ENCODE peak calls at places on chromosome 21, in seven cellular contexts. J, D, H, W, G, U and K are unnamed samples.

GRCh38 chr21:30408782-30409494 is 13.1 kb downstream of the KRTAP13-1 start:
- DNase-seq in H (peak; percentile 9), W (peak; percentile 78), U (peak; percentile 17), J (peak; percentile 65), G (no peak), D (peak; percentile 86), K (no peak)

GRCh38 chr21:46195595-46196195 is 11.4 kb upstream of the SPATC1L start:
- DNase-seq in J (no peak), U (no peak), W (peak; percentile 43), H (no peak), G (no peak), D (no peak), K (no peak)

GRCh38 chr21:35585155-35585554 is 475.2 kb downstream of the SETD4 start:
- DNase-seq in J (no peak), G (no peak), D (no peak), U (no peak), H (peak; percentile 33), W (no peak), K (no peak)

GRCh38 chr21:27260728-27261127 is 293.8 kb upstream of the ADAMTS5 start:
- DNase-seq in J (no peak), W (no peak), H (no peak), G (no peak), D (no peak), U (no peak), K (no peak)

GRCh38 chr21:30336596-30336995 is 898 bp downstream of the KRTAP27-1 start:
- DNase-seq in W (no peak), J (no peak), D (no peak), H (peak; percentile 17), U (no peak), G (peak; percentile 23), K (no peak)

GRCh38 chr21:16159971-16160350 is 430.2 kb downstream of the USP25 start:
- DNase-seq in D (no peak), G (no peak), H (no peak), J (no peak), U (no peak), W (no peak), K (no peak)

GRCh38 chr21:45471229-45472052 is 66.5 kb downstream of the COL18A1 start:
- DNase-seq in J (no peak), U (peak; percentile 45), H (peak; percentile 95), W (no peak), D (no peak), G (peak; percentile 77), K (peak; percentile 65)

GRCh38 chr21:45598109-45598508 is 45.4 kb upstream of the PCBP3 start:
- DNase-seq in G (no peak), U (no peak), J (no peak), D (no peak), H (no peak), W (peak; percentile 23), K (no peak)

GRCh38 chr21:27565418-27565817 is 598.5 kb upstream of the ADAMTS5 start:
- DNase-seq in G (no peak), U (no peak), H (no peak), W (no peak), D (no peak), J (no peak), K (no peak)

GRCh38 chr21:45516671-45517151 is 25.5 kb downstream of the SLC19A1 start:
- DNase-seq in G (no peak), D (no peak), W (peak; percentile 59), U (peak; percentile 6), H (no peak), J (no peak), K (no peak)

GRCh38 chr21:33372582-33372981 is 30.6 kb upstream of the IFNGR2 start:
- DNase-seq in W (peak; percentile 52), G (no peak), U (no peak), H (no peak), J (no peak), D (no peak), K (no peak)

GRCh38 chr21:36004441-36004840 is 55.9 kb downstream of the SETD4 start:
- DNase-seq in U (no peak), G (no peak), J (no peak), H (no peak), D (no peak), W (no peak), K (no peak)

GRCh38 chr21:17611414-17612022 is 1.2 kb downstream of the BTG3 start:
- DNase-seq in H (peak; percentile 94), G (peak; percentile 53), W (peak; percentile 87), U (peak; percentile 59), J (peak; percentile 89), D (peak; percentile 63), K (peak; percentile 67)

GRCh38 chr21:17612023-17612564 is 607 bp downstream of the BTG3 start:
- DNase-seq in D (peak; percentile 31), J (peak; percentile 53), H (peak; percentile 50), G (no peak), W (peak; percentile 82), U (peak; percentile 32), K (no peak)

GRCh38 chr21:17610862-17611261 is 1.8 kb downstream of the BTG3 start:
- DNase-seq in W (no peak), U (no peak), J (peak; percentile 42), G (no peak), H (peak; percentile 35), D (no peak), K (no peak)

GRCh38 chr21:17609681-17610080 is 3.0 kb downstream of the BTG3 start:
- DNase-seq in J (no peak), U (no peak), D (no peak), H (no peak), W (no peak), G (no peak), K (no peak)

DNA sequence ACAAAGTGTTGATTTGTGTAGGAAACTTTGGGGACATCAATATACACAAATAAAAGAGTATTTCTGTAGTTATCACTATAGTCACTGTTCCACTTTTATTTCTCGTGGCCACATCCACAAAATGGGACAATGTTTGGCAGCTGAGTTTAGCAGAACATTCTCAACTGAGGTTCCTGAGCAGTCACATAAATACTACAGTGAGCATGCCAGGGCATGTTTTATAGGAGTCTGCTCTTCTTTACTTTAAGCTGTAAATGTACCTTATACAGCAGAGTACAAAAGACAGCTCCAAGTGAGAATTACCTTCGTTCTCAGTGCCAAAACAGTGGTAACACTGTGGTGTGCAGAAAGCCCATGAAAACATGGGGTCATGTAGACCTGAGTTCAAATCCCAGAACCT is 5.0 kb downstream of the BTG3 start:
- DNase-seq in U (no peak), J (peak; percentile 25), H (no peak), D (no peak), W (no peak), G (no peak), K (no peak)
- TF ChIP-seq CTCF in U (no peak), J (no peak), H (no peak), D (no peak), W (no peak), G (no peak), K (no peak)

DNA sequence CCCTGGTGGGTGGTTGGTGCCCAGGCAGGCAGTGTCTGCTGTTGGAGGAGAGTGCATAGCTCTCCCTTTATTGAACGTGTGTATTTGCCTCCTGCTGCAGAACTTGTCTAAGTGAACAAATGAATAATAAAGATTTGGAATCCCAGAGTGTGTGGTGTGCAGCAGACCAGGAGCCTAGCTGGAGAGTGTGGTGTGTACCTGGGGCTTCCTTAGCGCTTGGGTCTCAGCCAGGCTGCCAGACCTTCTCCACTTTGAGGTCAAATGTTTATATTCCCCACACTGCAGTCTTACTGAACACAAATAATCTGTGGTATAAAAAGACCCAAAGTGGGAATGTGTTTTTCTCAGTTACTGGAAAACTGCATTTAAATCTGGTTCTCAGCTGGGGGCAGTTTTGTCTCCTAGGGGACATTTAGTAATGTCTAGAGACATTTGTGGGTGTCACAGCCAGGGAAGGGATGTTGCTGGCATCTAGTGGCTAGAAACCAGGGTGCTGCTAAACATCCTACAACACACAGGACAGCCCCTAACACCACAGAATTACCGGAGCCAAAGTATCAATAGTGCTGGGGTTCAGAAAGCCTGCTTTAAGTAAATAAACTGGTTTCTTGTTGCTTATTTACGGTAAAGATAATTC is 23.6 kb downstream of the SLC37A1 start:
- DNase-seq in W (peak; percentile 44), U (no peak), D (no peak), J (no peak), H (no peak), G (no peak), K (no peak)
- TF ChIP-seq CTCF in W (no peak), U (peak; percentile 35), D (no peak), J (no peak), H (peak; percentile 29), G (no peak), K (peak; percentile 32)

GRCh38 chr21:20418353-20418752 is 579.9 kb upstream of the NCAM2 start:
- DNase-seq in J (no peak), W (no peak), G (no peak), U (no peak), H (no peak), D (no peak), K (no peak)
- TF ChIP-seq CTCF in J (no peak), W (no peak), G (no peak), U (no peak), H (no peak), D (no peak), K (no peak)

GRCh38 chr21:41932576-41933258 is 21.1 kb downstream of the C2CD2 start:
- DNase-seq in H (peak; percentile 90), G (no peak), D (no peak), W (no peak), U (no peak), J (no peak), K (no peak)

GRCh38 chr21:41932191-41932575 is 21.6 kb downstream of the C2CD2 start:
- DNase-seq in W (no peak), H (peak; percentile 91), J (no peak), U (no peak), G (peak; percentile 40), D (no peak), K (no peak)

GRCh38 chr21:41929248-41929647 is 24.6 kb downstream of the C2CD2 start:
- DNase-seq in W (no peak), G (no peak), U (no peak), H (no peak), D (no peak), J (peak; percentile 13), K (no peak)

GRCh38 chr21:41931041-41931451 is 22.8 kb downstream of the C2CD2 start:
- DNase-seq in W (no peak), J (no peak), D (no peak), H (peak; percentile 23), U (no peak), G (no peak), K (no peak)

DNA sequence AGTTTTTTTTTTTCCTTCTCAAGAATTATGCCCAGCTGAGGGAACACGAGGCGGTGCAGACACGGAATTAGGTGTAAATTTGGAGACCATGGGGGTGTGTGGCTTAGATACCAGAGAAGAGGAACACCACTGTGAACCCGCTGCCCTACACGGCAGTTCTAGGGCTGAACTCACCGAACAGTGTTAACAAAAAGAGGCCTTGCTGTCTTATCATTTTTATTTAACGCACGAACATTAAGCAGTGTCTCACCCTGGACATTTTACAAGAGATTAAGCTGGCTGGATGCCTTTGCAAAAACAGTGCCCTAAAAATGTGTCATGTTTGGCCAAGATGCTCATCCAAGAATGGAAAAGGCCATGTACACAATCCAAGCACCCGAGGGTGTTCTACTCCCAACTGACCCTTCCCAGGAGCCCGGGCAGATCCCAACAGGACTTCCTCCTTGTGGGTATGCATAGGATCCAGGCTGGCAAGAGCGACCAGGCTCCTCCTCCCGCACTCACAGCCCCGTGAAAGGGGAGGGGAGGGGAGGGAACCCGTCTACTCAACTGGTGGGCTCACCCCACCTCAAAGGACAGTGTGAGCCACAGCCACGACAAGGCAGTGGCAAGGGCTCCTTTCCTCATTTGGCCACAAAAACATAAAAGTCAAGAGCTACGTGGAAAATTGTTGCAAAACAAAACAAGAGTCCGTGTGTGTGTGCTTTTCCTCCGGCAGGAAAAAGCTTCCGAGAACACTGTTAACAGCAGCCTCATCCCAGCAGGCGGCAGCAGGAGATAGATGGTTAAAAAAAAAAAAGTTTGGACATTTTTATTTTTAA is 20.3 kb downstream of the C2CD2 start:
- DNase-seq in W (no peak), H (no peak), U (no peak), D (no peak), J (no peak), G (no peak), K (no peak)
- TF ChIP-seq CTCF in W (peak; percentile 39), H (peak; percentile 66), U (peak; percentile 53), D (no peak), J (no peak), G (no peak), K (peak; percentile 45)